ENCODE peak calls at places on chromosome 12, in six cellular contexts. One of them, this sample, is unnamed.

GRCh38 chr12:79935624-79936040 is 735 bp upstream of the PPP1R12A start:
- DNase-seq in cardiac muscle cell: peak; percentile 44
- DNase-seq in left lung: no peak
- DNase-seq in A673: peak; percentile 25
- DNase-seq in ovary: no peak
- DNase-seq in stomach: no peak
- DNase-seq in this sample: no peak

GRCh38 chr12:123306200-123306599 is 34.5 kb upstream of the CDK2AP1 start:
- DNase-seq in cardiac muscle cell: no peak
- DNase-seq in left lung: no peak
- DNase-seq in A673: no peak
- DNase-seq in ovary: no peak
- DNase-seq in stomach: no peak
- DNase-seq in this sample: no peak

GRCh38 chr12:30880061-30880460 is 46.5 kb upstream of the TSPAN11 start:
- DNase-seq in cardiac muscle cell: peak; percentile 17
- DNase-seq in left lung: no peak
- DNase-seq in A673: no peak
- DNase-seq in ovary: no peak
- DNase-seq in stomach: no peak
- DNase-seq in this sample: no peak

GRCh38 chr12:89080797-89081470 is 271.4 kb downstream of the DUSP6 start:
- DNase-seq in cardiac muscle cell: no peak
- DNase-seq in left lung: no peak
- DNase-seq in A673: peak; percentile 97
- DNase-seq in ovary: no peak
- DNase-seq in stomach: no peak
- DNase-seq in this sample: no peak

GRCh38 chr12:131917139-131917710 is 11.9 kb upstream of the PUS1 start:
- DNase-seq in cardiac muscle cell: no peak
- DNase-seq in left lung: peak; percentile 60
- DNase-seq in A673: no peak
- DNase-seq in ovary: no peak
- DNase-seq in stomach: no peak
- DNase-seq in this sample: no peak

GRCh38 chr12:126974779-126975178 is 1292.2 kb upstream of the TMEM132C start:
- DNase-seq in cardiac muscle cell: peak; percentile 5
- DNase-seq in left lung: no peak
- DNase-seq in A673: no peak
- DNase-seq in ovary: no peak
- DNase-seq in stomach: no peak
- DNase-seq in this sample: no peak

GRCh38 chr12:8991371-8992085 is 2.2 kb downstream of the KLRG1 start:
- DNase-seq in cardiac muscle cell: no peak
- DNase-seq in left lung: no peak
- DNase-seq in A673: no peak
- DNase-seq in ovary: no peak
- DNase-seq in stomach: no peak
- DNase-seq in this sample: no peak

GRCh38 chr12:95731519-95731958 is 59.0 kb downstream of the NTN4 start:
- DNase-seq in cardiac muscle cell: no peak
- DNase-seq in left lung: no peak
- DNase-seq in A673: no peak
- DNase-seq in ovary: no peak
- DNase-seq in stomach: no peak
- DNase-seq in this sample: no peak

GRCh38 chr12:95146767-95147166 is 70.5 kb downstream of the FGD6 start:
- DNase-seq in cardiac muscle cell: no peak
- DNase-seq in left lung: no peak
- DNase-seq in A673: no peak
- DNase-seq in ovary: no peak
- DNase-seq in stomach: no peak
- DNase-seq in this sample: no peak

GRCh38 chr12:120444676-120445075 is 1.5 kb downstream of the TRIAP1 start:
- DNase-seq in cardiac muscle cell: no peak
- DNase-seq in left lung: no peak
- DNase-seq in A673: no peak
- DNase-seq in ovary: no peak
- DNase-seq in stomach: no peak
- DNase-seq in this sample: no peak

GRCh38 chr12:131233737-131234474 is 280.2 kb downstream of the ADGRD1 start:
- DNase-seq in cardiac muscle cell: no peak
- DNase-seq in left lung: peak; percentile 27
- DNase-seq in A673: no peak
- DNase-seq in ovary: no peak
- DNase-seq in stomach: no peak
- DNase-seq in this sample: no peak

GRCh38 chr12:76030378-76031080 is 1.0 kb downstream of the PHLDA1 start:
- DNase-seq in cardiac muscle cell: peak; percentile 44
- DNase-seq in left lung: peak; percentile 87
- DNase-seq in A673: peak; percentile 25
- DNase-seq in ovary: peak; percentile 32
- DNase-seq in stomach: peak; percentile 41
- DNase-seq in this sample: peak; percentile 79

GRCh38 chr12:58291106-58291505 is 349.7 kb downstream of the ATP23 start:
- DNase-seq in cardiac muscle cell: no peak
- DNase-seq in left lung: no peak
- DNase-seq in A673: no peak
- DNase-seq in ovary: no peak
- DNase-seq in stomach: no peak
- DNase-seq in this sample: no peak

GRCh38 chr12:124299628-124300388 is 4.9 kb downstream of the RFLNA start:
- DNase-seq in cardiac muscle cell: no peak
- DNase-seq in left lung: no peak
- DNase-seq in A673: no peak
- DNase-seq in ovary: no peak
- DNase-seq in stomach: no peak
- DNase-seq in this sample: peak; percentile 28

GRCh38 chr12:24198936-24199644 is 249.6 kb upstream of the SOX5 start:
- DNase-seq in cardiac muscle cell: no peak
- DNase-seq in left lung: no peak
- DNase-seq in A673: peak; percentile 57
- DNase-seq in ovary: no peak
- DNase-seq in stomach: no peak
- DNase-seq in this sample: no peak

GRCh38 chr12:76573840-76574373 is 14.3 kb upstream of the OSBPL8 start:
- DNase-seq in cardiac muscle cell: no peak
- DNase-seq in left lung: no peak
- DNase-seq in A673: no peak
- DNase-seq in ovary: no peak
- DNase-seq in stomach: no peak
- DNase-seq in this sample: no peak

GRCh38 chr12:26867084-26867483 is 34.1 kb upstream of the ITPR2 start:
- DNase-seq in cardiac muscle cell: no peak
- DNase-seq in left lung: no peak
- DNase-seq in A673: no peak
- DNase-seq in ovary: no peak
- DNase-seq in stomach: no peak
- DNase-seq in this sample: no peak

GRCh38 chr12:124508323-124509096 is 58.9 kb downstream of the NCOR2 start:
- DNase-seq in cardiac muscle cell: no peak
- DNase-seq in left lung: no peak
- DNase-seq in A673: no peak
- DNase-seq in ovary: no peak
- DNase-seq in stomach: no peak
- DNase-seq in this sample: no peak

GRCh38 chr12:120720234-120720968 is 5.2 kb upstream of the ACADS start:
- DNase-seq in cardiac muscle cell: no peak
- DNase-seq in left lung: no peak
- DNase-seq in A673: no peak
- DNase-seq in ovary: no peak
- DNase-seq in stomach: no peak
- DNase-seq in this sample: no peak

GRCh38 chr12:58393152-58393551 is 451.8 kb downstream of the ATP23 start:
- DNase-seq in cardiac muscle cell: no peak
- DNase-seq in left lung: no peak
- DNase-seq in A673: no peak
- DNase-seq in ovary: no peak
- DNase-seq in stomach: no peak
- DNase-seq in this sample: no peak

GRCh38 chr12:41190360-41190759 is 2.2 kb downstream of the PDZRN4 start:
- DNase-seq in cardiac muscle cell: peak; percentile 65
- DNase-seq in left lung: no peak
- DNase-seq in A673: peak; percentile 60
- DNase-seq in ovary: no peak
- DNase-seq in stomach: no peak
- DNase-seq in this sample: no peak

GRCh38 chr12:77847665-77848431 is 17.2 kb downstream of the NAV3 start:
- DNase-seq in cardiac muscle cell: no peak
- DNase-seq in left lung: no peak
- DNase-seq in A673: no peak
- DNase-seq in ovary: no peak
- DNase-seq in stomach: no peak
- DNase-seq in this sample: no peak

GRCh38 chr12:96233941-96234461 is 39.8 kb downstream of the ELK3 start:
- DNase-seq in cardiac muscle cell: no peak
- DNase-seq in left lung: peak; percentile 80
- DNase-seq in A673: no peak
- DNase-seq in ovary: peak; percentile 85
- DNase-seq in stomach: peak; percentile 55
- DNase-seq in this sample: peak; percentile 94

GRCh38 chr12:115456946-115457689 is 773.1 kb upstream of the TBX3 start:
- DNase-seq in cardiac muscle cell: peak; percentile 62
- DNase-seq in left lung: no peak
- DNase-seq in A673: no peak
- DNase-seq in ovary: no peak
- DNase-seq in stomach: no peak
- DNase-seq in this sample: no peak

GRCh38 chr12:69065804-69066203 is 132.8 kb upstream of the CPM start:
- DNase-seq in cardiac muscle cell: no peak
- DNase-seq in left lung: no peak
- DNase-seq in A673: no peak
- DNase-seq in ovary: no peak
- DNase-seq in stomach: no peak
- DNase-seq in this sample: no peak

GRCh38 chr12:1533602-1534304 is 60.6 kb downstream of the FBXL14 start:
- DNase-seq in cardiac muscle cell: peak; percentile 45
- DNase-seq in left lung: no peak
- DNase-seq in A673: peak; percentile 41
- DNase-seq in ovary: no peak
- DNase-seq in stomach: no peak
- DNase-seq in this sample: no peak

GRCh38 chr12:125776212-125776611 is 711.0 kb downstream of the AACS start:
- DNase-seq in cardiac muscle cell: no peak
- DNase-seq in left lung: no peak
- DNase-seq in A673: no peak
- DNase-seq in ovary: no peak
- DNase-seq in stomach: no peak
- DNase-seq in this sample: no peak

GRCh38 chr12:125775507-125775906 is 710.3 kb downstream of the AACS start:
- DNase-seq in cardiac muscle cell: no peak
- DNase-seq in left lung: no peak
- DNase-seq in A673: no peak
- DNase-seq in ovary: no peak
- DNase-seq in stomach: no peak
- DNase-seq in this sample: no peak

GRCh38 chr12:125773033-125773432 is 707.8 kb downstream of the AACS start:
- DNase-seq in cardiac muscle cell: peak; percentile 51
- DNase-seq in left lung: no peak
- DNase-seq in A673: peak; percentile 72
- DNase-seq in ovary: no peak
- DNase-seq in stomach: no peak
- DNase-seq in this sample: no peak

DNA sequence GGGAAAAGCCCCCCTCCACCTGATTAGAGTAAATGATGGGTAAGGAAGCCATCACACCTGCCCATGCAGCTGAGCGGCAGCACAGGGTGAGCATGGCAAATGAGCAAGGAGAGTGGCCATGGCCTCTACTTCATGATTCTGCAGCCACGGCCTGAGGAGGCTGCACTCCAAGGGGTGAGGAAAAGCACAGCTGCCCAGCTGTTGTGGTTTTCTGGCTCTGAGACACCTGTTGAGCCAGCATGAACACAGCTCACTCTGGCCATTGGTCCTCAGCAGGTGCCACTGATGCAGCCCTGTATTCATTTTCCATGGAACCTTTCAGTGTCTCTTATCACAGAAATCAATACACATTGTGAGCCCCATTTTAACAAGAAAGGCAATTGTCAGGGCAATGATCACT is 707.2 kb downstream of the AACS start:
- DNase-seq in cardiac muscle cell: no peak
- DNase-seq in left lung: no peak
- DNase-seq in A673: no peak
- DNase-seq in ovary: no peak
- DNase-seq in stomach: no peak
- DNase-seq in this sample: no peak
- H3K27me3 ChIP-seq in cardiac muscle cell: no peaks in the 10 kb centered on the region
- H3K27me3 ChIP-seq in left lung: no peaks in the 10 kb centered on the region
- H3K27me3 ChIP-seq in A673: peaks cover 4% of the 10 kb centered on the region
- H3K27me3 ChIP-seq in ovary: no peaks in the 10 kb centered on the region
- H3K27me3 ChIP-seq in stomach: no peaks in the 10 kb centered on the region
- H3K27me3 ChIP-seq in this sample: no peaks in the 10 kb centered on the region

DNA sequence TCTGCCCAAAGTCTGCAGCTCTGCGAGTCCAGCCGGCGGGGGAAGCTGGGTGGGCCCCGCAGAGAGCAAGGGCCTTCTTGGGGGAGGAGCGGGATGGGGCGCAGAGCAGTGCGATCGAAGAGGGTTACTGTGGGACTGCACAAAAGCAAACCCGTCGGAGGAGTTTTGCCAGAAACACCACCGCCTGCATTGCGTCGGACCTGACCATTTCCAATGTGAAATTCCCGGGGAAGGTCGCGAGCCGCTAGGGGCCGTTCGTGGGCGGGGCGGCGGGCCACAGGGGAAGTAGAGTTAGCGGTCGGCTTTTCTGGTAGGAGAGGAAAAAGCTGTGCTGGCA is 340 bp upstream of the KCNA1 start:
- DNase-seq in cardiac muscle cell: no peak
- DNase-seq in left lung: peak; percentile 72
- DNase-seq in A673: no peak
- DNase-seq in ovary: no peak
- DNase-seq in stomach: no peak
- DNase-seq in this sample: no peak
- H3K27me3 ChIP-seq in cardiac muscle cell: peaks cover 99% of the 10 kb centered on the region
- H3K27me3 ChIP-seq in left lung: peaks cover 99% of the 10 kb centered on the region
- H3K27me3 ChIP-seq in A673: peaks cover 93% of the 10 kb centered on the region
- H3K27me3 ChIP-seq in ovary: no peaks in the 10 kb centered on the region
- H3K27me3 ChIP-seq in stomach: peaks cover 11% of the 10 kb centered on the region
- H3K27me3 ChIP-seq in this sample: no peaks in the 10 kb centered on the region

GRCh38 chr12:104952816-104953215 is 5.3 kb downstream of the SLC41A2 start:
- DNase-seq in cardiac muscle cell: no peak
- DNase-seq in left lung: no peak
- DNase-seq in A673: no peak
- DNase-seq in ovary: no peak
- DNase-seq in stomach: no peak
- DNase-seq in this sample: no peak
- H3K27me3 ChIP-seq in cardiac muscle cell: peaks cover 39% of the 10 kb centered on the region
- H3K27me3 ChIP-seq in left lung: peaks cover 19% of the 10 kb centered on the region
- H3K27me3 ChIP-seq in A673: peaks cover 68% of the 10 kb centered on the region
- H3K27me3 ChIP-seq in ovary: no peaks in the 10 kb centered on the region
- H3K27me3 ChIP-seq in stomach: no peaks in the 10 kb centered on the region
- H3K27me3 ChIP-seq in this sample: no peaks in the 10 kb centered on the region

GRCh38 chr12:3583656-3584334 is 92.8 kb downstream of the PRMT8 start:
- DNase-seq in cardiac muscle cell: no peak
- DNase-seq in left lung: no peak
- DNase-seq in A673: no peak
- DNase-seq in ovary: no peak
- DNase-seq in stomach: no peak
- DNase-seq in this sample: peak; percentile 58
- H3K27me3 ChIP-seq in cardiac muscle cell: peaks cover 4% of the 10 kb centered on the region
- H3K27me3 ChIP-seq in left lung: peaks cover 4% of the 10 kb centered on the region
- H3K27me3 ChIP-seq in A673: no peaks in the 10 kb centered on the region
- H3K27me3 ChIP-seq in ovary: no peaks in the 10 kb centered on the region
- H3K27me3 ChIP-seq in stomach: no peaks in the 10 kb centered on the region
- H3K27me3 ChIP-seq in this sample: no peaks in the 10 kb centered on the region

GRCh38 chr12:34602213-34602940 is 580.1 kb downstream of the ALG10 start:
- DNase-seq in cardiac muscle cell: no peak
- DNase-seq in left lung: peak; percentile 47
- DNase-seq in A673: no peak
- DNase-seq in ovary: no peak
- DNase-seq in stomach: no peak
- DNase-seq in this sample: peak; percentile 31
- H3K27me3 ChIP-seq in cardiac muscle cell: no peaks in the 10 kb centered on the region
- H3K27me3 ChIP-seq in left lung: no peaks in the 10 kb centered on the region
- H3K27me3 ChIP-seq in A673: no peaks in the 10 kb centered on the region
- H3K27me3 ChIP-seq in ovary: no peaks in the 10 kb centered on the region
- H3K27me3 ChIP-seq in stomach: no peaks in the 10 kb centered on the region
- H3K27me3 ChIP-seq in this sample: no peaks in the 10 kb centered on the region